ENCODE peak calls at places on chromosomes 2 and 18, in four cellular contexts. J is activated CD4-positive, alpha-beta T cell treated with anti-CD3 and anti-CD28 coated beads, Interleukin-2, amount 50 U/mL, for 1 hour; W is left ventricle myocardium inferior; D is natural killer cell. Q is an unnamed sample.

GRCh38 chr2:58569460-58570185 is 328.5 kb upstream of the FANCL start:
- DNase-seq in W (no peak), D (peak; percentile 16), J (no peak), Q (no peak)

GRCh38 chr18:35590935-35591334 is 9.4 kb downstream of the GALNT1 start:
- DNase-seq in J (no peak), D (no peak), W (no peak), Q (no peak)

GRCh38 chr2:429575-430254 is 141.8 kb upstream of the ALKAL2 start:
- DNase-seq in D (no peak), W (no peak), J (no peak), Q (no peak)

GRCh38 chr18:37563810-37564511 is 1.6 kb downstream of the CELF4 start:
- DNase-seq in D (no peak), J (no peak), W (no peak), Q (no peak)

GRCh38 chr2:109655287-109655686 is 41.1 kb downstream of the SOWAHC start:
- DNase-seq in D (no peak), J (no peak), W (no peak), Q (no peak)

GRCh38 chr2:181586569-181587076 is 70.3 kb downstream of the CERKL start:
- DNase-seq in J (no peak), W (no peak), D (no peak), Q (no peak)

GRCh38 chr2:26849056-26850001 is 1.4 kb downstream of the DPYSL5 start:
- DNase-seq in J (peak; percentile 9), W (no peak), D (no peak), Q (no peak)

GRCh38 chr2:65061146-65061909 is 5.1 kb downstream of the CEP68 start:
- DNase-seq in J (no peak), D (no peak), W (no peak), Q (no peak)

GRCh38 chr2:174343638-174344455 is 9.1 kb downstream of the SP9 start:
- DNase-seq in W (no peak), J (no peak), D (no peak), Q (no peak)

GRCh38 chr2:239801404-239802100 is 223.6 kb downstream of the NDUFA10 start:
- DNase-seq in D (no peak), W (no peak), J (no peak), Q (no peak)

GRCh38 chr2:29314816-29315571 is 199.8 kb downstream of the CLIP4 start:
- DNase-seq in D (peak; percentile 51), W (no peak), J (peak; percentile 44), Q (no peak)

GRCh38 chr2:60862642-60863041 is 18.7 kb upstream of the REL start:
- DNase-seq in D (no peak), W (no peak), J (no peak), Q (no peak)

GRCh38 chr2:11416931-11417330 is 49.0 kb downstream of the E2F6 start:
- DNase-seq in J (no peak), W (no peak), D (no peak), Q (no peak)

GRCh38 chr2:135821190-135821589 is 15.8 kb downstream of the LCT start:
- DNase-seq in J (no peak), D (no peak), W (no peak), Q (no peak)

GRCh38 chr18:2104620-2105462 is 466.5 kb downstream of the METTL4 start:
- DNase-seq in D (peak; percentile 26), J (peak; percentile 20), W (peak; percentile 38), Q (peak; percentile 14)

GRCh38 chr2:191064590-191064989 is 50.6 kb upstream of the STAT1 start:
- DNase-seq in D (peak; percentile 37), W (no peak), J (no peak), Q (no peak)

GRCh38 chr2:112259509-112260294 is 4.9 kb upstream of the ZC3H8 start:
- DNase-seq in J (peak; percentile 85), D (peak; percentile 76), W (peak; percentile 81), Q (peak; percentile 48)

GRCh38 chr18:75785175-75785574 is 357.7 kb upstream of the SMIM21 start:
- DNase-seq in D (no peak), J (no peak), W (no peak), Q (no peak)

GRCh38 chr2:147525724-147526489 is 318.9 kb upstream of the ACVR2A start:
- DNase-seq in D (no peak), J (no peak), W (no peak), Q (no peak)

GRCh38 chr18:29154196-29154757 is 977.3 kb upstream of the CDH2 start:
- DNase-seq in D (no peak), W (no peak), J (no peak), Q (no peak)